ENCODE peak calls at places on chromosomes 12 and 14, in five cellular contexts. E, M, W, G and T are unnamed samples.

GRCh38 chr12:9730591-9730990 is 2.3 kb downstream of the CLECL1 start:
- ATAC-seq in E (no peak), M (no peak), W (no peak), G (no peak), T (no peak)

GRCh38 chr14:74618078-74618952 is 6.3 kb upstream of the LTBP2 start:
- ATAC-seq in E (peak; percentile 50), M (peak; percentile 2), W (peak; percentile 86), G (peak; percentile 82), T (no peak)

GRCh38 chr12:46926536-46926935 is 100.7 kb upstream of the SLC38A4 start:
- ATAC-seq in E (no peak), M (no peak), W (no peak), G (no peak), T (no peak)

GRCh38 chr14:74508292-74508731 is 14.7 kb downstream of the ISCA2 start:
- ATAC-seq in E (no peak), M (no peak), W (no peak), G (no peak), T (no peak)

GRCh38 chr12:95789126-95790024 is 1.2 kb downstream of the NTN4 start:
- ATAC-seq in E (peak; percentile 58), M (peak; percentile 39), W (no peak), G (no peak), T (no peak)

GRCh38 chr14:45262637-45263036 is 9.6 kb upstream of the MIS18BP1 start:
- ATAC-seq in E (no peak), M (no peak), W (no peak), G (no peak), T (no peak)

GRCh38 chr12:12502813-12503146 is 59.9 kb downstream of the DUSP16 start:
- ATAC-seq in E (no peak), M (no peak), W (peak; percentile 22), G (peak; percentile 58), T (no peak)

GRCh38 chr14:50311337-50311973 is 574 bp downstream of the L2HGDH start:
- ATAC-seq in E (peak; percentile 20), M (no peak), W (no peak), G (no peak), T (no peak)

GRCh38 chr14:58574623-58575022 is 63.1 kb upstream of the DACT1 start:
- ATAC-seq in E (no peak), M (peak; percentile 31), W (no peak), G (no peak), T (no peak)

GRCh38 chr12:117521327-117521726 is 159.9 kb upstream of the NOS1 start:
- ATAC-seq in E (no peak), M (no peak), W (no peak), G (no peak), T (no peak)

GRCh38 chr14:49579841-49580240 is 6.3 kb downstream of the RPS29 start:
- ATAC-seq in E (no peak), M (no peak), W (no peak), G (no peak), T (no peak)